ENCODE peak calls at places on chromosomes 2 and 18, in eight cellular contexts. One of them, this sample, is unnamed.

GRCh38 chr18:21914739-21915319 is 174.2 kb downstream of the MIB1 start:
- DNase-seq in GF-D8: no peak
- DNase-seq in epithelial cell of prostate: no peak
- DNase-seq in neuronal stem cell: peak; percentile 40
- DNase-seq in H9: peak; percentile 65
- DNase-seq in RKO: peak; percentile 65
- DNase-seq in LoVo: peak; percentile 49
- DNase-seq in activated CD4-positive, alpha-beta T cell treated with anti-CD3 and anti-CD28 coated beads, Interleukin-2, amount 50 U/mL, for 1 hour: no peak
- DNase-seq in this sample: peak; percentile 31

GRCh38 chr18:46542545-46542944 is 114.5 kb downstream of the LOXHD1 start:
- DNase-seq in LoVo: peak; percentile 33
- DNase-seq in GF-D8: no peak
- DNase-seq in RKO: peak; percentile 36
- DNase-seq in H9: no peak
- DNase-seq in activated CD4-positive, alpha-beta T cell treated with anti-CD3 and anti-CD28 coated beads, Interleukin-2, amount 50 U/mL, for 1 hour: no peak
- DNase-seq in neuronal stem cell: peak; percentile 42
- DNase-seq in epithelial cell of prostate: no peak
- DNase-seq in this sample: no peak

GRCh38 chr2:16617282-16618266 is 48.1 kb downstream of the CYRIA start:
- DNase-seq in RKO: peak; percentile 22
- DNase-seq in epithelial cell of prostate: peak; percentile 29
- DNase-seq in GF-D8: no peak
- DNase-seq in LoVo: no peak
- DNase-seq in neuronal stem cell: peak; percentile 21
- DNase-seq in activated CD4-positive, alpha-beta T cell treated with anti-CD3 and anti-CD28 coated beads, Interleukin-2, amount 50 U/mL, for 1 hour: no peak
- DNase-seq in H9: peak; percentile 52
- DNase-seq in this sample: no peak

GRCh38 chr2:119305497-119306195 is 61.0 kb downstream of the C2orf76 start:
- DNase-seq in H9: no peak
- DNase-seq in GF-D8: no peak
- DNase-seq in RKO: no peak
- DNase-seq in neuronal stem cell: no peak
- DNase-seq in activated CD4-positive, alpha-beta T cell treated with anti-CD3 and anti-CD28 coated beads, Interleukin-2, amount 50 U/mL, for 1 hour: no peak
- DNase-seq in epithelial cell of prostate: no peak
- DNase-seq in LoVo: peak; percentile 5
- DNase-seq in this sample: no peak

GRCh38 chr18:39840406-39840805 is 2114.6 kb upstream of the PIK3C3 start:
- DNase-seq in LoVo: no peak
- DNase-seq in RKO: peak; percentile 10
- DNase-seq in H9: no peak
- DNase-seq in neuronal stem cell: no peak
- DNase-seq in activated CD4-positive, alpha-beta T cell treated with anti-CD3 and anti-CD28 coated beads, Interleukin-2, amount 50 U/mL, for 1 hour: no peak
- DNase-seq in GF-D8: no peak
- DNase-seq in epithelial cell of prostate: no peak
- DNase-seq in this sample: no peak

GRCh38 chr2:170924969-170925368 is 4.1 kb upstream of the GORASP2 start:
- DNase-seq in H9: no peak
- DNase-seq in RKO: no peak
- DNase-seq in epithelial cell of prostate: no peak
- DNase-seq in neuronal stem cell: no peak
- DNase-seq in LoVo: no peak
- DNase-seq in activated CD4-positive, alpha-beta T cell treated with anti-CD3 and anti-CD28 coated beads, Interleukin-2, amount 50 U/mL, for 1 hour: no peak
- DNase-seq in GF-D8: no peak
- DNase-seq in this sample: no peak

GRCh38 chr2:112150851-112151250 is 12.7 kb downstream of the FBLN7 start:
- DNase-seq in neuronal stem cell: no peak
- DNase-seq in H9: no peak
- DNase-seq in LoVo: no peak
- DNase-seq in GF-D8: no peak
- DNase-seq in RKO: no peak
- DNase-seq in activated CD4-positive, alpha-beta T cell treated with anti-CD3 and anti-CD28 coated beads, Interleukin-2, amount 50 U/mL, for 1 hour: no peak
- DNase-seq in epithelial cell of prostate: no peak
- DNase-seq in this sample: no peak

GRCh38 chr2:201118957-201119848 is 3.2 kb downstream of the CFLAR start:
- DNase-seq in H9: no peak
- DNase-seq in neuronal stem cell: no peak
- DNase-seq in activated CD4-positive, alpha-beta T cell treated with anti-CD3 and anti-CD28 coated beads, Interleukin-2, amount 50 U/mL, for 1 hour: no peak
- DNase-seq in RKO: peak; percentile 62
- DNase-seq in epithelial cell of prostate: no peak
- DNase-seq in GF-D8: no peak
- DNase-seq in LoVo: no peak
- DNase-seq in this sample: no peak

GRCh38 chr2:55718165-55719008 is 24.7 kb upstream of the PNPT1 start:
- DNase-seq in activated CD4-positive, alpha-beta T cell treated with anti-CD3 and anti-CD28 coated beads, Interleukin-2, amount 50 U/mL, for 1 hour: peak; percentile 20
- DNase-seq in neuronal stem cell: peak; percentile 74
- DNase-seq in epithelial cell of prostate: no peak
- DNase-seq in H9: peak; percentile 42
- DNase-seq in RKO: peak; percentile 70
- DNase-seq in LoVo: peak; percentile 75
- DNase-seq in GF-D8: no peak
- DNase-seq in this sample: no peak

GRCh38 chr2:219570194-219570923 is 980 bp downstream of the OBSL1 start:
- DNase-seq in activated CD4-positive, alpha-beta T cell treated with anti-CD3 and anti-CD28 coated beads, Interleukin-2, amount 50 U/mL, for 1 hour: no peak
- DNase-seq in H9: no peak
- DNase-seq in GF-D8: no peak
- DNase-seq in RKO: peak; percentile 22
- DNase-seq in neuronal stem cell: peak; percentile 39
- DNase-seq in epithelial cell of prostate: no peak
- DNase-seq in LoVo: no peak
- DNase-seq in this sample: no peak

GRCh38 chr2:200603972-200604371 is 18.2 kb downstream of the AOX1 start:
- DNase-seq in LoVo: peak; percentile 39
- DNase-seq in RKO: peak; percentile 86
- DNase-seq in GF-D8: no peak
- DNase-seq in activated CD4-positive, alpha-beta T cell treated with anti-CD3 and anti-CD28 coated beads, Interleukin-2, amount 50 U/mL, for 1 hour: no peak
- DNase-seq in epithelial cell of prostate: peak; percentile 39
- DNase-seq in neuronal stem cell: no peak
- DNase-seq in H9: no peak
- DNase-seq in this sample: no peak

GRCh38 chr2:170235860-170236638 is 58.1 kb downstream of the MYO3B start:
- DNase-seq in epithelial cell of prostate: no peak
- DNase-seq in GF-D8: no peak
- DNase-seq in RKO: peak; percentile 77
- DNase-seq in LoVo: peak; percentile 20
- DNase-seq in H9: peak; percentile 50
- DNase-seq in neuronal stem cell: peak; percentile 84
- DNase-seq in activated CD4-positive, alpha-beta T cell treated with anti-CD3 and anti-CD28 coated beads, Interleukin-2, amount 50 U/mL, for 1 hour: no peak
- DNase-seq in this sample: no peak

GRCh38 chr2:165646321-165646801 is 147.7 kb downstream of the GALNT3 start:
- DNase-seq in RKO: no peak
- DNase-seq in GF-D8: no peak
- DNase-seq in activated CD4-positive, alpha-beta T cell treated with anti-CD3 and anti-CD28 coated beads, Interleukin-2, amount 50 U/mL, for 1 hour: no peak
- DNase-seq in neuronal stem cell: no peak
- DNase-seq in epithelial cell of prostate: no peak
- DNase-seq in LoVo: no peak
- DNase-seq in H9: no peak
- DNase-seq in this sample: peak; percentile 18